ENCODE peak calls at places on chromosomes 12 and 14, in five cellular contexts. B, P, O, U and I are unnamed samples.

GRCh38 chr12:89231686-89232085 is 120.6 kb downstream of the DUSP6 start:
- DNase-seq in B (no peak), P (no peak), O (no peak), U (no peak), I (no peak)

GRCh38 chr12:51391047-51391837 is at the start of gene GALNT6:
- DNase-seq in B (no peak), P (no peak), O (peak; percentile 76), U (peak; percentile 90), I (peak; percentile 67)

GRCh38 chr14:57870686-57871457 is 5.0 kb upstream of the SLC35F4 start:
- DNase-seq in B (no peak), P (no peak), O (no peak), U (no peak), I (no peak)

GRCh38 chr14:32491413-32492016 is 162.4 kb downstream of the AKAP6 start:
- DNase-seq in B (no peak), P (no peak), O (no peak), U (no peak), I (no peak)

GRCh38 chr12:23704992-23705943 is 244.2 kb downstream of the SOX5 start:
- DNase-seq in B (no peak), P (no peak), O (no peak), U (no peak), I (no peak)

GRCh38 chr12:106999444-106999843 is 12.5 kb upstream of the MTERF2 start:
- DNase-seq in B (no peak), P (no peak), O (no peak), U (no peak), I (no peak)

GRCh38 chr12:106227641-106228319 is 20.0 kb downstream of the CKAP4 start:
- DNase-seq in B (no peak), P (peak; percentile 47), O (no peak), U (no peak), I (peak; percentile 34)

GRCh38 chr12:70920251-70920851 is at the start of gene PTPRR:
- DNase-seq in B (no peak), P (no peak), O (peak; percentile 76), U (no peak), I (no peak)

GRCh38 chr12:119589087-119589486 is 4.5 kb upstream of the TMEM233 start:
- DNase-seq in B (no peak), P (no peak), O (no peak), U (no peak), I (no peak)

GRCh38 chr12:20183563-20183962 is 184.8 kb upstream of the PDE3A start:
- DNase-seq in B (no peak), P (no peak), O (no peak), U (no peak), I (no peak)

GRCh38 chr14:49892301-49892635 is 614 bp upstream of the ARF6 start:
- DNase-seq in B (peak; percentile 60), P (peak; percentile 80), O (peak; percentile 71), U (no peak), I (peak; percentile 79)

GRCh38 chr12:87509233-87509820 is 519.9 kb downstream of the C12orf50 start:
- DNase-seq in B (no peak), P (no peak), O (peak; percentile 10), U (no peak), I (no peak)

GRCh38 chr14:57038689-57039088 is 228.4 kb upstream of the OTX2 start:
- DNase-seq in B (no peak), P (no peak), O (no peak), U (no peak), I (no peak)

GRCh38 chr14:21255385-21256101 is 13.7 kb downstream of the HNRNPC start:
- DNase-seq in B (no peak), P (no peak), O (no peak), U (no peak), I (no peak)

GRCh38 chr14:74841230-74842207 is 34.4 kb downstream of the PROX2 start:
- DNase-seq in B (peak; percentile 77), P (no peak), O (no peak), U (no peak), I (peak; percentile 54)

GRCh38 chr12:122080149-122081107 is 1.9 kb downstream of the MLXIP start:
- DNase-seq in B (no peak), P (no peak), O (peak; percentile 76), U (no peak), I (peak; percentile 94)

GRCh38 chr12:46771268-46771837 is 54.4 kb downstream of the SLC38A4 start:
- DNase-seq in B (no peak), P (no peak), O (no peak), U (no peak), I (no peak)

GRCh38 chr14:34051966-34052657 is 101.2 kb upstream of the EGLN3 start:
- DNase-seq in B (peak; percentile 76), P (peak; percentile 95), O (no peak), U (no peak), I (no peak)

GRCh38 chr14:99602054-99602787 is 1.8 kb downstream of the CCDC85C start:
- DNase-seq in B (no peak), P (peak; percentile 31), O (no peak), U (no peak), I (no peak)
- TF ChIP-seq GABPA in B (no peak), P (no peak), O (no peak), U (no peak), I (no peak)

GRCh38 chr12:30795410-30795659 is 40.6 kb upstream of the CAPRIN2 start:
- DNase-seq in B (no peak), P (no peak), O (peak; percentile 30), U (no peak), I (no peak)
- TF ChIP-seq REST in B (no peak), P (no peak), O (no peak), U (no peak), I (no peak)

GRCh38 chr12:5745251-5745888 is 199.7 kb downstream of the ANO2 start:
- DNase-seq in B (no peak), P (peak; percentile 36), O (peak; percentile 55), U (peak; percentile 67), I (peak; percentile 54)

GRCh38 chr12:5746917-5747316 is 198.1 kb downstream of the ANO2 start:
- DNase-seq in B (no peak), P (no peak), O (no peak), U (no peak), I (no peak)

GRCh38 chr12:5748027-5748426 is 197.0 kb downstream of the ANO2 start:
- DNase-seq in B (no peak), P (no peak), O (no peak), U (no peak), I (no peak)

GRCh38 chr12:5746020-5746419 is 199.0 kb downstream of the ANO2 start:
- DNase-seq in B (no peak), P (no peak), O (no peak), U (no peak), I (no peak)

GRCh38 chr12:5746496-5746895 is 198.6 kb downstream of the ANO2 start:
- DNase-seq in B (no peak), P (no peak), O (no peak), U (no peak), I (no peak)
- TF ChIP-seq CTCF in B (no peak), P (no peak), O (no peak), U (no peak), I (no peak)

GRCh38 chr14:68947802-68948201 is 31.3 kb downstream of the ACTN1 start:
- DNase-seq in B (no peak), P (no peak), O (no peak), U (no peak), I (peak; percentile 73)
- TF ChIP-seq GABPA in B (no peak), P (no peak), O (no peak), U (no peak), I (no peak)

GRCh38 chr12:104733717-104734175 is 224.3 kb downstream of the SLC41A2 start:
- DNase-seq in B (no peak), P (peak; percentile 4), O (peak; percentile 52), U (peak; percentile 33), I (no peak)
- TF ChIP-seq REST in B (no peak), P (no peak), O (no peak), U (no peak), I (no peak)

GRCh38 chr14:30541318-30541717 is 17.6 kb upstream of the G2E3 start:
- DNase-seq in B (no peak), P (no peak), O (no peak), U (no peak), I (no peak)
- TF ChIP-seq CTCF in B (no peak), P (no peak), O (no peak), U (no peak), I (no peak)

GRCh38 chr14:67722293-67722692 is 20.6 kb downstream of the RDH12 start:
- DNase-seq in B (no peak), P (no peak), O (peak; percentile 58), U (no peak), I (no peak)
- TF ChIP-seq GABPA in B (no peak), P (no peak), O (no peak), U (no peak), I (no peak)

DNA sequence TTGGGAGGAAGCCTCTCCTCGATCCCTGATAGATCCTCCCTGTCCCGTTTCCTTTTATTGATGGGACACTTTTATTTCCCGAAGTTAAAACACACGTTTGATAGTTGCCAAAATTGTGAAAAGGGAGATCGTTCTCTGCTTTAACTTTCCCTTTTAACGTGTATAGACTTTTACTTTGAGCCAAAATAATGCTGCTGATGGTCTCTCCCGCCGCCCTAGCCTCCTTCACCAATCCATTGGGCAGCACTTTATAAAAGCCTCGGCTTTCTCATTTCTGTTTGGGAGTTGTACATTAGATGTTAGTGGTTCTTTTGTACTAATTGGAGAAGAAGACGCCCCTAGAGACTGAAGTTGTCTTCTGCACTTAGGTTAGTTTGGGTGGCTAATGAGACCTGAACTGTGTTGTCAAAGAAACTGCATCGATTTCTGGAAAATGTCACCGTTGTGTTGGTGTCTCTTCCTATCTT is 1.4 kb downstream of the TMTC2 start:
- DNase-seq in B (no peak), P (no peak), O (peak; percentile 15), U (no peak), I (peak; percentile 7)
- TF ChIP-seq REST in B (no peak), P (no peak), O (no peak), U (no peak), I (no peak)